ENCODE peak calls at places on chromosomes 5 and 9, in nine cellular contexts. One of them, this sample, is unnamed.

GRCh38 chr5:145867806-145868205 is 5.0 kb downstream of the GRXCR2 start:
- DNase-seq in posterior cingulate gyrus: no peak
- DNase-seq in body of pancreas: no peak
- DNase-seq in stimulated activated CD8-positive, alpha-beta memory T cell treated with anti-CD3 and anti-CD28 coated beads, Interleukin-4, amount 100 ng/mL, for 4 hours: no peak
- DNase-seq in caudate nucleus: no peak
- DNase-seq in natural killer cell: no peak
- DNase-seq in activated CD4-positive, alpha-beta T cell treated with anti-CD3 and anti-CD28 coated beads, Interleukin-2, amount 50 U/mL, for 24 hours: no peak
- DNase-seq in IMR-90: peak; percentile 27
- DNase-seq in NCI-H2171 treated with DMSO at 0.1 percent for 48 hours: no peak
- DNase-seq in this sample: no peak

GRCh38 chr5:86964889-86965288 is 302.8 kb upstream of the RASA1 start:
- DNase-seq in NCI-H2171 treated with DMSO at 0.1 percent for 48 hours: no peak
- DNase-seq in stimulated activated CD8-positive, alpha-beta memory T cell treated with anti-CD3 and anti-CD28 coated beads, Interleukin-4, amount 100 ng/mL, for 4 hours: no peak
- DNase-seq in posterior cingulate gyrus: no peak
- DNase-seq in activated CD4-positive, alpha-beta T cell treated with anti-CD3 and anti-CD28 coated beads, Interleukin-2, amount 50 U/mL, for 24 hours: no peak
- DNase-seq in caudate nucleus: no peak
- DNase-seq in IMR-90: no peak
- DNase-seq in natural killer cell: no peak
- DNase-seq in body of pancreas: no peak
- DNase-seq in this sample: no peak

GRCh38 chr9:36485647-36486453 is 85.8 kb upstream of the RNF38 start:
- DNase-seq in natural killer cell: no peak
- DNase-seq in activated CD4-positive, alpha-beta T cell treated with anti-CD3 and anti-CD28 coated beads, Interleukin-2, amount 50 U/mL, for 24 hours: no peak
- DNase-seq in posterior cingulate gyrus: no peak
- DNase-seq in stimulated activated CD8-positive, alpha-beta memory T cell treated with anti-CD3 and anti-CD28 coated beads, Interleukin-4, amount 100 ng/mL, for 4 hours: no peak
- DNase-seq in IMR-90: peak; percentile 17
- DNase-seq in NCI-H2171 treated with DMSO at 0.1 percent for 48 hours: no peak
- DNase-seq in body of pancreas: peak; percentile 33
- DNase-seq in caudate nucleus: no peak
- DNase-seq in this sample: peak; percentile 17

GRCh38 chr5:124923131-124923530 is 176.7 kb upstream of the ZNF608 start:
- DNase-seq in caudate nucleus: no peak
- DNase-seq in activated CD4-positive, alpha-beta T cell treated with anti-CD3 and anti-CD28 coated beads, Interleukin-2, amount 50 U/mL, for 24 hours: no peak
- DNase-seq in NCI-H2171 treated with DMSO at 0.1 percent for 48 hours: peak; percentile 2
- DNase-seq in IMR-90: peak; percentile 24
- DNase-seq in natural killer cell: no peak
- DNase-seq in body of pancreas: peak; percentile 6
- DNase-seq in stimulated activated CD8-positive, alpha-beta memory T cell treated with anti-CD3 and anti-CD28 coated beads, Interleukin-4, amount 100 ng/mL, for 4 hours: no peak
- DNase-seq in posterior cingulate gyrus: no peak
- DNase-seq in this sample: no peak

GRCh38 chr9:70340572-70340971 is 73.9 kb downstream of the KLF9 start:
- DNase-seq in caudate nucleus: no peak
- DNase-seq in stimulated activated CD8-positive, alpha-beta memory T cell treated with anti-CD3 and anti-CD28 coated beads, Interleukin-4, amount 100 ng/mL, for 4 hours: no peak
- DNase-seq in body of pancreas: no peak
- DNase-seq in activated CD4-positive, alpha-beta T cell treated with anti-CD3 and anti-CD28 coated beads, Interleukin-2, amount 50 U/mL, for 24 hours: no peak
- DNase-seq in posterior cingulate gyrus: no peak
- DNase-seq in IMR-90: peak; percentile 57
- DNase-seq in NCI-H2171 treated with DMSO at 0.1 percent for 48 hours: peak; percentile 34
- DNase-seq in natural killer cell: no peak
- DNase-seq in this sample: no peak

GRCh38 chr5:67208403-67208802 is 11.8 kb upstream of the CD180 start:
- DNase-seq in activated CD4-positive, alpha-beta T cell treated with anti-CD3 and anti-CD28 coated beads, Interleukin-2, amount 50 U/mL, for 24 hours: no peak
- DNase-seq in IMR-90: no peak
- DNase-seq in stimulated activated CD8-positive, alpha-beta memory T cell treated with anti-CD3 and anti-CD28 coated beads, Interleukin-4, amount 100 ng/mL, for 4 hours: no peak
- DNase-seq in caudate nucleus: no peak
- DNase-seq in body of pancreas: no peak
- DNase-seq in natural killer cell: no peak
- DNase-seq in posterior cingulate gyrus: no peak
- DNase-seq in NCI-H2171 treated with DMSO at 0.1 percent for 48 hours: no peak
- DNase-seq in this sample: no peak

GRCh38 chr5:52796507-52797103 is 8.9 kb downstream of the ITGA1 start:
- DNase-seq in activated CD4-positive, alpha-beta T cell treated with anti-CD3 and anti-CD28 coated beads, Interleukin-2, amount 50 U/mL, for 24 hours: no peak
- DNase-seq in stimulated activated CD8-positive, alpha-beta memory T cell treated with anti-CD3 and anti-CD28 coated beads, Interleukin-4, amount 100 ng/mL, for 4 hours: no peak
- DNase-seq in natural killer cell: no peak
- DNase-seq in posterior cingulate gyrus: no peak
- DNase-seq in caudate nucleus: no peak
- DNase-seq in body of pancreas: no peak
- DNase-seq in NCI-H2171 treated with DMSO at 0.1 percent for 48 hours: no peak
- DNase-seq in IMR-90: no peak
- DNase-seq in this sample: no peak

GRCh38 chr5:125874057-125874456 is 549.2 kb upstream of the GRAMD2B start:
- DNase-seq in body of pancreas: no peak
- DNase-seq in posterior cingulate gyrus: no peak
- DNase-seq in caudate nucleus: no peak
- DNase-seq in IMR-90: no peak
- DNase-seq in stimulated activated CD8-positive, alpha-beta memory T cell treated with anti-CD3 and anti-CD28 coated beads, Interleukin-4, amount 100 ng/mL, for 4 hours: no peak
- DNase-seq in NCI-H2171 treated with DMSO at 0.1 percent for 48 hours: no peak
- DNase-seq in natural killer cell: no peak
- DNase-seq in activated CD4-positive, alpha-beta T cell treated with anti-CD3 and anti-CD28 coated beads, Interleukin-2, amount 50 U/mL, for 24 hours: no peak
- DNase-seq in this sample: no peak

GRCh38 chr5:83721878-83722779 is 1.5 kb upstream of the HAPLN1 start:
- DNase-seq in posterior cingulate gyrus: peak; percentile 97
- DNase-seq in activated CD4-positive, alpha-beta T cell treated with anti-CD3 and anti-CD28 coated beads, Interleukin-2, amount 50 U/mL, for 24 hours: no peak
- DNase-seq in IMR-90: peak; percentile 63
- DNase-seq in NCI-H2171 treated with DMSO at 0.1 percent for 48 hours: peak; percentile 16
- DNase-seq in body of pancreas: peak; percentile 44
- DNase-seq in stimulated activated CD8-positive, alpha-beta memory T cell treated with anti-CD3 and anti-CD28 coated beads, Interleukin-4, amount 100 ng/mL, for 4 hours: no peak
- DNase-seq in caudate nucleus: peak; percentile 48
- DNase-seq in natural killer cell: no peak
- DNase-seq in this sample: peak; percentile 51

GRCh38 chr9:107929439-107929838 is 439.9 kb upstream of the KLF4 start:
- DNase-seq in posterior cingulate gyrus: no peak
- DNase-seq in stimulated activated CD8-positive, alpha-beta memory T cell treated with anti-CD3 and anti-CD28 coated beads, Interleukin-4, amount 100 ng/mL, for 4 hours: no peak
- DNase-seq in activated CD4-positive, alpha-beta T cell treated with anti-CD3 and anti-CD28 coated beads, Interleukin-2, amount 50 U/mL, for 24 hours: no peak
- DNase-seq in natural killer cell: no peak
- DNase-seq in caudate nucleus: no peak
- DNase-seq in body of pancreas: peak; percentile 52
- DNase-seq in IMR-90: peak; percentile 65
- DNase-seq in NCI-H2171 treated with DMSO at 0.1 percent for 48 hours: no peak
- DNase-seq in this sample: peak; percentile 54

GRCh38 chr9:21616082-21616778 is 134.1 kb upstream of the IFNE start:
- DNase-seq in IMR-90: peak; percentile 98
- DNase-seq in NCI-H2171 treated with DMSO at 0.1 percent for 48 hours: no peak
- DNase-seq in body of pancreas: no peak
- DNase-seq in activated CD4-positive, alpha-beta T cell treated with anti-CD3 and anti-CD28 coated beads, Interleukin-2, amount 50 U/mL, for 24 hours: no peak
- DNase-seq in posterior cingulate gyrus: no peak
- DNase-seq in caudate nucleus: no peak
- DNase-seq in natural killer cell: no peak
- DNase-seq in stimulated activated CD8-positive, alpha-beta memory T cell treated with anti-CD3 and anti-CD28 coated beads, Interleukin-4, amount 100 ng/mL, for 4 hours: no peak
- DNase-seq in this sample: no peak

GRCh38 chr5:179369530-179369884 is 24.2 kb upstream of the ADAMTS2 start:
- DNase-seq in activated CD4-positive, alpha-beta T cell treated with anti-CD3 and anti-CD28 coated beads, Interleukin-2, amount 50 U/mL, for 24 hours: no peak
- DNase-seq in caudate nucleus: no peak
- DNase-seq in posterior cingulate gyrus: peak; percentile 60
- DNase-seq in IMR-90: no peak
- DNase-seq in NCI-H2171 treated with DMSO at 0.1 percent for 48 hours: no peak
- DNase-seq in natural killer cell: no peak
- DNase-seq in stimulated activated CD8-positive, alpha-beta memory T cell treated with anti-CD3 and anti-CD28 coated beads, Interleukin-4, amount 100 ng/mL, for 4 hours: no peak
- DNase-seq in body of pancreas: no peak
- DNase-seq in this sample: no peak

GRCh38 chr5:146041180-146041789 is 64.1 kb downstream of the PLAC8L1 start:
- DNase-seq in natural killer cell: no peak
- DNase-seq in IMR-90: no peak
- DNase-seq in caudate nucleus: no peak
- DNase-seq in body of pancreas: no peak
- DNase-seq in activated CD4-positive, alpha-beta T cell treated with anti-CD3 and anti-CD28 coated beads, Interleukin-2, amount 50 U/mL, for 24 hours: no peak
- DNase-seq in NCI-H2171 treated with DMSO at 0.1 percent for 48 hours: no peak
- DNase-seq in stimulated activated CD8-positive, alpha-beta memory T cell treated with anti-CD3 and anti-CD28 coated beads, Interleukin-4, amount 100 ng/mL, for 4 hours: no peak
- DNase-seq in posterior cingulate gyrus: no peak
- DNase-seq in this sample: no peak

GRCh38 chr5:87825583-87825982 is 412.9 kb upstream of the CCNH start:
- DNase-seq in natural killer cell: no peak
- DNase-seq in body of pancreas: no peak
- DNase-seq in NCI-H2171 treated with DMSO at 0.1 percent for 48 hours: no peak
- DNase-seq in IMR-90: no peak
- DNase-seq in activated CD4-positive, alpha-beta T cell treated with anti-CD3 and anti-CD28 coated beads, Interleukin-2, amount 50 U/mL, for 24 hours: no peak
- DNase-seq in posterior cingulate gyrus: no peak
- DNase-seq in caudate nucleus: no peak
- DNase-seq in stimulated activated CD8-positive, alpha-beta memory T cell treated with anti-CD3 and anti-CD28 coated beads, Interleukin-4, amount 100 ng/mL, for 4 hours: no peak
- DNase-seq in this sample: no peak

GRCh38 chr5:67095346-67095871 is 101.2 kb downstream of the CD180 start:
- DNase-seq in natural killer cell: no peak
- DNase-seq in IMR-90: peak; percentile 33
- DNase-seq in caudate nucleus: no peak
- DNase-seq in activated CD4-positive, alpha-beta T cell treated with anti-CD3 and anti-CD28 coated beads, Interleukin-2, amount 50 U/mL, for 24 hours: no peak
- DNase-seq in stimulated activated CD8-positive, alpha-beta memory T cell treated with anti-CD3 and anti-CD28 coated beads, Interleukin-4, amount 100 ng/mL, for 4 hours: no peak
- DNase-seq in NCI-H2171 treated with DMSO at 0.1 percent for 48 hours: no peak
- DNase-seq in posterior cingulate gyrus: peak; percentile 82
- DNase-seq in body of pancreas: peak; percentile 53
- DNase-seq in this sample: peak; percentile 68